ENCODE peak calls at places on chromosomes 6 and 20, in six cellular contexts. J is astrocyte; K is activated CD8-positive, alpha-beta T cell treated with anti-CD3 and anti-CD28 coated beads for 36 hours; M is activated T-helper 1 cell treated with Interleukin-2 at 50 U/mL for 16 hours; W is HTR-8/SVneo; A is cardiac muscle cell. O is an unnamed sample.

GRCh38 chr20:8223096-8223870 is 91.2 kb downstream of the PLCB1 start:
- DNase-seq in J (peak), K (no peak), M (no peak), W (no peak), A (peak), O (no peak)

GRCh38 chr6:53834134-53834533 is 39.3 kb downstream of the LRRC1 start:
- DNase-seq in J (no peak), K (no peak), M (no peak), W (no peak), A (no peak), O (no peak)

GRCh38 chr20:53866787-53867740 is 203.3 kb downstream of the BCAS1 start:
- DNase-seq in J (no peak), K (peak), M (no peak), W (no peak), A (peak), O (no peak)

GRCh38 chr6:115986026-115986425 is 74.7 kb downstream of the FRK start:
- DNase-seq in J (no peak), K (no peak), M (no peak), W (no peak), A (no peak), O (no peak)

GRCh38 chr6:107140581-107140980 is 25.3 kb upstream of the BEND3 start:
- DNase-seq in J (no peak), K (no peak), M (no peak), W (no peak), A (no peak), O (no peak)

GRCh38 chr20:61728786-61729365 is 336.8 kb downstream of the TAF4 start:
- DNase-seq in J (no peak), K (no peak), M (no peak), W (no peak), A (no peak), O (no peak)

GRCh38 chr6:70396796-70397729 is 16.2 kb upstream of the FAM135A start:
- DNase-seq in J (no peak), K (no peak), M (no peak), W (no peak), A (peak), O (no peak)

GRCh38 chr20:39070484-39071231 is 108.5 kb downstream of the DHX35 start:
- DNase-seq in J (peak), K (no peak), M (no peak), W (no peak), A (peak), O (no peak)

GRCh38 chr6:333379-334002 is 41.2 kb downstream of the DUSP22 start:
- DNase-seq in J (no peak), K (no peak), M (no peak), W (no peak), A (no peak), O (no peak)

GRCh38 chr20:63520939-63521601 is 505 bp downstream of the PPDPF start:
- DNase-seq in J (no peak), K (peak), M (peak), W (no peak), A (peak), O (peak)

GRCh38 chr6:10740061-10740460 is 7.5 kb upstream of the TMEM14B start:
- DNase-seq in J (no peak), K (no peak), M (no peak), W (no peak), A (no peak), O (no peak)

GRCh38 chr20:37075932-37076685 is 19.7 kb downstream of the RBL1 start:
- DNase-seq in J (no peak), K (no peak), M (no peak), W (no peak), A (no peak), O (no peak)

GRCh38 chr6:39417440-39417839 is 94.9 kb upstream of the KCNK16 start:
- DNase-seq in J (no peak), K (no peak), M (no peak), W (no peak), A (no peak), O (no peak)

GRCh38 chr20:36491901-36492617 is 49.3 kb upstream of the MYL9 start:
- DNase-seq in J (no peak), K (peak), M (peak), W (no peak), A (peak), O (peak)

GRCh38 chr20:1813101-1813529 is 82.1 kb upstream of the SIRPA start:
- DNase-seq in J (peak), K (no peak), M (no peak), W (no peak), A (peak), O (no peak)

GRCh38 chr20:14727485-14728170 is 390.2 kb upstream of the FLRT3 start:
- DNase-seq in J (no peak), K (no peak), M (no peak), W (no peak), A (no peak), O (no peak)

GRCh38 chr6:331622-332521 is 39.6 kb downstream of the DUSP22 start:
- DNase-seq in J (no peak), K (no peak), M (no peak), W (no peak), A (no peak), O (no peak)

GRCh38 chr6:36327226-36328009 is 9.3 kb downstream of the BNIP5 start:
- DNase-seq in J (no peak), K (no peak), M (no peak), W (no peak), A (no peak), O (no peak)

GRCh38 chr6:55913213-55914195 is 38.1 kb upstream of the BMP5 start:
- DNase-seq in J (peak), K (no peak), M (no peak), W (no peak), A (no peak), O (no peak)

GRCh38 chr6:4575724-4576123 is 200.5 kb upstream of the CDYL start:
- DNase-seq in J (peak), K (no peak), M (no peak), W (no peak), A (no peak), O (no peak)

O was measured in T-helper 22 cell.